ENCODE peak calls at places on chromosomes 11 and 22, in five cellular contexts. I is K562, L is IMR-90, E is HepG2, J is GM12878. B is an unnamed sample.

GRCh38 chr11:19605500-19606371 is 106.9 kb upstream of the NAV2 start:
- DNase-seq in I (no peak), L (peak), E (no peak), J (no peak), B (no peak)

GRCh38 chr11:69892237-69892985 is 73.2 kb upstream of the FGF3 start:
- DNase-seq in I (peak), L (no peak), E (peak), J (no peak), B (peak)

GRCh38 chr11:134041791-134042696 is 26.8 kb upstream of the JAM3 start:
- DNase-seq in I (no peak), L (no peak), E (no peak), J (no peak), B (no peak)

GRCh38 chr11:71418643-71419042 is 29.6 kb downstream of the DHCR7 start:
- DNase-seq in I (no peak), L (no peak), E (no peak), J (peak), B (no peak)

GRCh38 chr11:130189492-130190210 is 30.1 kb downstream of the ST14 start:
- DNase-seq in I (peak), L (no peak), E (no peak), J (no peak), B (no peak)

GRCh38 chr11:122633219-122633829 is 22.2 kb upstream of the UBASH3B start:
- DNase-seq in I (no peak), L (peak), E (peak), J (no peak), B (peak)

GRCh38 chr22:23903328-23903971 is 9.3 kb downstream of the MIF start:
- DNase-seq in I (no peak), L (peak), E (no peak), J (no peak), B (no peak)

GRCh38 chr22:24008381-24009226 is 2.5 kb upstream of the CABIN1 start:
- DNase-seq in I (no peak), L (no peak), E (peak), J (no peak), B (no peak)

GRCh38 chr22:18950141-18950540 is 14.0 kb upstream of the PRODH start:
- DNase-seq in I (no peak), L (no peak), E (no peak), J (no peak), B (no peak)

GRCh38 chr11:86196291-86196690 is 48.3 kb upstream of the EED start:
- DNase-seq in I (no peak), L (no peak), E (no peak), J (no peak), B (no peak)

GRCh38 chr22:26479792-26480610 is 3.6 kb downstream of the HPS4 start:
- DNase-seq in I (no peak), L (no peak), E (peak), J (no peak), B (no peak)

GRCh38 chr22:25970348-25970995 is 198.8 kb upstream of the SEZ6L start:
- DNase-seq in I (no peak), L (no peak), E (no peak), J (no peak), B (no peak)

GRCh38 chr11:85806876-85807275 is 4.1 kb downstream of the SYTL2 start:
- DNase-seq in I (no peak), L (no peak), E (no peak), J (no peak), B (no peak)

GRCh38 chr11:122189259-122189658 is 73.2 kb upstream of the BLID start:
- DNase-seq in I (no peak), L (peak), E (no peak), J (no peak), B (no peak)

GRCh38 chr11:128919192-128919591 is 23.5 kb downstream of the TP53AIP1 start:
- DNase-seq in I (no peak), L (no peak), E (no peak), J (no peak), B (no peak)

GRCh38 chr11:123211981-123212380 is 16.9 kb upstream of the CLMP start:
- DNase-seq in I (no peak), L (peak), E (no peak), J (no peak), B (no peak)

GRCh38 chr22:43860126-43860525 is 2.2 kb downstream of the SULT4A1 start:
- DNase-seq in I (no peak), L (no peak), E (no peak), J (no peak), B (no peak)

GRCh38 chr22:48250937-48251530 is 1488.6 kb downstream of the TBC1D22A start:
- DNase-seq in I (no peak), L (no peak), E (no peak), J (no peak), B (no peak)

GRCh38 chr11:72735495-72736027 is 16.6 kb downstream of the ARAP1 start:
- DNase-seq in I (peak), L (peak), E (peak), J (no peak), B (peak)

GRCh38 chr11:1043563-1044096 is 7.1 kb upstream of the MUC6 start:
- DNase-seq in I (no peak), L (no peak), E (no peak), J (no peak), B (no peak)

GRCh38 chr11:114348200-114349191 is 51.8 kb downstream of the C11orf71 start:
- DNase-seq in I (peak), L (peak), E (peak), J (no peak), B (peak)

GRCh38 chr11:13215157-13215556 is 62.4 kb upstream of the BMAL1 start:
- DNase-seq in I (no peak), L (peak), E (no peak), J (no peak), B (no peak)

GRCh38 chr11:69889400-69890372 is 70.5 kb upstream of the FGF3 start:
- DNase-seq in I (no peak), L (no peak), E (no peak), J (no peak), B (no peak)

GRCh38 chr11:64262271-64263002 is 11.1 kb downstream of the PLCB3 start:
- DNase-seq in I (no peak), L (no peak), E (no peak), J (no peak), B (no peak)

GRCh38 chr11:122979815-122980656 is 1.6 kb downstream of the BSX start:
- DNase-seq in I (no peak), L (no peak), E (no peak), J (no peak), B (no peak)

GRCh38 chr11:22459053-22459452 is 120.9 kb downstream of the SLC17A6 start:
- DNase-seq in I (no peak), L (peak), E (no peak), J (no peak), B (no peak)

GRCh38 chr11:12792590-12792989 is 118.4 kb downstream of the TEAD1 start:
- DNase-seq in I (no peak), L (peak), E (no peak), J (no peak), B (no peak)

GRCh38 chr22:46073683-46074504 is 76.4 kb upstream of the PPARA start:
- DNase-seq in I (no peak), L (peak), E (no peak), J (no peak), B (no peak)

GRCh38 chr11:46555269-46556054 is 38.4 kb downstream of the AMBRA1 start:
- DNase-seq in I (no peak), L (no peak), E (no peak), J (peak), B (no peak)

GRCh38 chr22:49007013-49007653 is 820.5 kb downstream of the BRD1 start:
- DNase-seq in I (no peak), L (no peak), E (no peak), J (no peak), B (peak)

GRCh38 chr11:82900277-82901164 is at the start of gene PRCP:
- DNase-seq in I (peak), L (peak), E (peak), J (peak), B (peak)

GRCh38 chr22:24994070-24994763 is 41.7 kb downstream of the KIAA1671 start:
- DNase-seq in I (no peak), L (no peak), E (no peak), J (no peak), B (no peak)

GRCh38 chr22:44698531-44699421 is 3.2 kb upstream of the PRR5 start:
- DNase-seq in I (no peak), L (peak), E (no peak), J (no peak), B (no peak)

GRCh38 chr11:120966840-120967239 is 57.1 kb upstream of the TBCEL start:
- DNase-seq in I (no peak), L (no peak), E (no peak), J (no peak), B (no peak)

GRCh38 chr11:60783141-60783484 is 2.0 kb upstream of the MS4A10 start:
- DNase-seq in I (no peak), L (no peak), E (no peak), J (no peak), B (no peak)

GRCh38 chr11:14270690-14271542 is 88.1 kb downstream of the RRAS2 start:
- DNase-seq in I (no peak), L (no peak), E (no peak), J (peak), B (no peak)

DNA sequence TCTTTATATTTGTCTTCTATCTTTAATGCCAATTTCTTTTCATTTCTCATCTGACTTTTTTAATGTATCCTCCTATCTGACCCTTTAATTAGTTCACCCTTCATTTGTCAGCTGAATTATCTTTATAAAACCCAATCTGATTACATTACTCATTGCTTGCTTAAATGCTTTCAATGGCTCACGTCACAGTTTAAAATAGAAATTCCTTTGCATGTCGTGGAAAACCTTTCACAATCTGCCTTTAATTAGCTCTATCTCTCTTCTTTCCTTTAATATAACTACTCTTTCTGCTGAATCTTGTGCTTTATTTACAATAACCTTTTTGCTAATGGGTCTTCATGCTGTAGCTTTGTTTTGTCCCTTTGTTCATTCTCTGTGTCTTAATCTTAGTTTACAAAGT is 125.7 kb downstream of the DYNC2H1 start:
- DNase-seq in I (no peak), L (peak), E (no peak), J (no peak), B (no peak)
- TF ChIP-seq MXI1 in I (no peak), L (no peak), E (no peak), J (no peak), B (no peak)

DNA sequence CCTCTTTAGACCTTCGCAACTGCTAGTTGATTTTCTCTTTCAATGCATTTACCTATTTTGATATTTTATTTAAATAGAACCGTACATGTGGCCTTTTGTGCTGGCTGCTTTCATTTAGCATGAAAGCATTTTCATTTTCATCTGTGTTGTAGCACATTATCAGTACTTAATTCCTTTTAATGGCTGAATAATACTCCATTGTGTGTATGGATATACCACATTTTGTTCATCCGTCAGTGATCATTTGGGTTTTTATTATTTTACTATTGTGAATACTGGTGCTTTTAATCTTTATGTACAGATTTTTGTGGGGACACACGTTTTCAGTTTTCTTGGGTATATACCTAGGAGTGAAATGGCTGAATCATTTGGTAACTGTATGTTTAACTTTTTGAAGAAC is 43.1 kb downstream of the MTMR3 start:
- DNase-seq in I (no peak), L (no peak), E (no peak), J (no peak), B (no peak)
- H3K9ac ChIP-seq in I (no peak), L (no peak), E (no peak), J (no peak), B (no peak)

GRCh38 chr11:111982019-111982464 is 43.2 kb upstream of the DLAT start:
- DNase-seq in I (peak), L (peak), E (peak), J (peak), B (peak)
- TF ChIP-seq MXI1 in I (no peak), L (no peak), E (no peak), J (no peak), B (no peak)

DNA sequence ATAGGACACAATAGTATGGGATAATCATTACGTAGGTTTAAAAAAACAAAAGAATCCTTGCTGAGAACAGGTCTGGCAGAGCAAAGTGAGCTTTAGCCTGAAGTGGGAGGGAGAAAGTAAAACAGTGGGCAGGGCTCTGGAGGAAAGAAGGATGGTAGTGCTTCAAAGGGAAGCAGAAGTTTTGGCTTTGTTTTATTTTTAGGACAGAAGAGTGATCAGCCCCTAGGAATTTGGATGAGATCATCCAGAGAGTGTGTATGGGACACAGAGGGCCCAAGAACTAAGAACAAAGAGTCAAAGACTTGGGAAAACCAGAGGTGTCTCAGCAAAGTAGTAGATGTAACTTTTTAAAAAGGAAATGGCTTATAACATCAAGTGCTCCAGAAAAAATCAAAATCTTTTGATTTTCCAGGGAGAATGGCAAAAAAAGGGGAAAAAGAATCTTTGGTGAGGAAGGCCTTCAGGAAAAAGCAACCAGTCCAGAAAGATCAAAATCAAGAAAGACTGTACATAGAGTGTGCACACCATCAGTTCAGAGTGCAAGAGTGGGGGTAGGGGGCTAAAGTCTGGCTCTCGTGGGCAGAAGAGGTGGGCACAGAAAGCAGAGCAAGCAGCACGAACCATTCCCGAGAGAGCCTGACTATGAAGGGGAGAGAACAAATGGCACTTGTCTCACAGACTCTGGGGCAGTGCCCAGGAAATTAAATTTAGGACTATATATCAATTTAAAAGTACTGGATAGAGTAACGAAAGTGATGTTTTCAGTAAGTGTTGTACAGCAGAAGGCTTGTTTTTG is 30.1 kb downstream of the MAPK1 start:
- DNase-seq in I (peak), L (peak), E (peak), J (no peak), B (no peak)
- H3K9ac ChIP-seq in I (no peak), L (peak), E (no peak), J (no peak), B (peak)

GRCh38 chr11:78194490-78194889 is 5.8 kb downstream of the USP35 start:
- DNase-seq in I (no peak), L (no peak), E (no peak), J (no peak), B (no peak)

GRCh38 chr11:78192223-78192719 is 3.6 kb downstream of the USP35 start:
- DNase-seq in I (peak), L (no peak), E (no peak), J (no peak), B (no peak)

GRCh38 chr11:78193806-78194205 is 5.1 kb downstream of the USP35 start:
- DNase-seq in I (no peak), L (no peak), E (no peak), J (no peak), B (no peak)

GRCh38 chr11:78190871-78191538 is 2.3 kb downstream of the USP35 start:
- DNase-seq in I (no peak), L (no peak), E (peak), J (no peak), B (no peak)

GRCh38 chr11:78192911-78193341 is 4.2 kb downstream of the USP35 start:
- DNase-seq in I (no peak), L (no peak), E (no peak), J (no peak), B (no peak)
- TF ChIP-seq MXI1 in I (no peak), L (no peak), E (no peak), J (no peak), B (no peak)

GRCh38 chr11:35158371-35159081 is 19.6 kb downstream of the CD44 start:
- DNase-seq in I (no peak), L (no peak), E (no peak), J (no peak), B (no peak)
- H3K9ac ChIP-seq in I (no peak), L (peak), E (no peak), J (no peak), B (no peak)

GRCh38 chr11:118524356-118524755 is 2.9 kb upstream of the TTC36 start:
- DNase-seq in I (no peak), L (no peak), E (no peak), J (no peak), B (no peak)

GRCh38 chr11:118521892-118522311 is 5.4 kb upstream of the TTC36 start:
- DNase-seq in I (no peak), L (no peak), E (no peak), J (peak), B (no peak)

GRCh38 chr11:118524757-118525465 is 2.4 kb upstream of the TTC36 start:
- DNase-seq in I (no peak), L (no peak), E (no peak), J (no peak), B (no peak)

GRCh38 chr11:118519549-118519948 is 7.7 kb upstream of the TTC36 start:
- DNase-seq in I (no peak), L (no peak), E (no peak), J (no peak), B (no peak)

GRCh38 chr11:118522571-118523072 is 4.7 kb upstream of the TTC36 start:
- DNase-seq in I (peak), L (peak), E (peak), J (no peak), B (peak)
- TF ChIP-seq MXI1 in I (no peak), L (no peak), E (no peak), J (no peak), B (no peak)

DNA sequence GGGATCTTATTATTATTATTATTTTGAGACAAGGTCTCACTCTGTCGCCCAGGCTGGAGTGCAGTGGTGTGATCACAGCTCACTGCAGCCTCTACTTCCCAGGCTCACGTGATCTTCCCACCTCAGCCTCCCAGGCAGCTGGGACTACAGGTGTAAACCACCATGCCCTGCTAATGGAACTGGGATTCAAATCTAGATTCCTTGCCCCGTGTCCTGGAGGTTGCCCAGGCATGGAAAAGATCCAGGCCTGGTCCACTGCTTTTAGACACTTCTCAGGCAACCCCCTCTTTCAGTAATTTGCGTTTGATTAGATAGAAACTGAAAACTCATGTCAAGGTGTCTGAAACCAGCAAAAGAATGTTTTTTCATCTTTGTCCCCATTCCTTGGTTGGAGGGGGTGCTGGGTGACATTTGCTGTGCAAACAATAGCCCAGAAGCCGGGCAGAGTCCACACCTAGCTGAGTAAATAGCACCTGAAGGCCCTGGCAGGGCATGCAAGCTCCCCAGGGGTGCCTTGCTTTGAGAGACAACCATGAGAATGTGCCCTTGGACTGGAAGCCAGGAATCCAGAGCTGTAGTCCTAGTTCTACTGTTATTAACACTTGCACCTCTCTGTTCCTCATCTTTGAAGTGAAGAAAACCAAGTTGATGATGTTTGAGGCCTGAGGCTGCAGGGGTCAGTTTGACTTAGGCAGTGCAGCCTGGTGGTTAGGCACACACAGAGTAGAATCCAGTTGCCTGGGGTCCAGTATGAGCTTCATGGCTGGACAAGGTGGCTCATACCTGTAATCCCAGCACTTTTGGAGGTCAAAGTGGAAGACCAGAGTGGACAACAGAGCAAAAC is 19.1 kb upstream of the XBP1 start:
- DNase-seq in I (no peak), L (no peak), E (peak), J (no peak), B (no peak)
- H3K9ac ChIP-seq in I (no peak), L (no peak), E (peak), J (peak), B (no peak)

GRCh38 chr11:96263361-96263763 is 79.6 kb downstream of the MAML2 start:
- DNase-seq in I (peak), L (peak), E (peak), J (no peak), B (no peak)
- TF ChIP-seq MXI1 in I (no peak), L (no peak), E (no peak), J (no peak), B (no peak)